ENCODE peak calls at places on chromosome 17, in four cellular contexts. V is HepG2, N is H1, F is GM12878. Y is an unnamed sample.

GRCh38 chr17:32126325-32126724 is 16.0 kb upstream of the RHOT1 start:
- DNase-seq in V (no peak), N (no peak), F (no peak), Y (no peak)

GRCh38 chr17:70295329-70295728 is 126.0 kb downstream of the KCNJ2 start:
- DNase-seq in V (no peak), N (no peak), F (no peak), Y (no peak)

GRCh38 chr17:79850571-79851460 is 11.6 kb upstream of the CBX4 start:
- DNase-seq in V (no peak), N (no peak), F (no peak), Y (no peak)

GRCh38 chr17:6521636-6522035 is 34.7 kb downstream of the PITPNM3 start:
- DNase-seq in V (no peak), N (no peak), F (no peak), Y (no peak)

GRCh38 chr17:50255766-50256480 is 18.3 kb upstream of the TMEM92 start:
- DNase-seq in V (no peak), N (no peak), F (no peak), Y (no peak)

GRCh38 chr17:9224485-9224884 is 203.2 kb downstream of the NTN1 start:
- DNase-seq in V (no peak), N (no peak), F (no peak), Y (no peak)

GRCh38 chr17:21453144-21453982 is 77.2 kb downstream of the KCNJ12 start:
- DNase-seq in V (no peak), N (no peak), F (no peak), Y (no peak)

GRCh38 chr17:82230627-82231311 is 1.9 kb downstream of the SLC16A3 start:
- DNase-seq in V (peak; percentile 87), N (no peak), F (no peak), Y (no peak)

GRCh38 chr17:67365762-67366192 is 600 bp downstream of the PSMD12 start:
- DNase-seq in V (peak; percentile 61), N (no peak), F (no peak), Y (no peak)

GRCh38 chr17:44379887-44380286 is 9.6 kb downstream of the ITGA2B start:
- DNase-seq in V (no peak), N (no peak), F (no peak), Y (no peak)

GRCh38 chr17:39740357-39741111 is 2.8 kb downstream of the GRB7 start:
- DNase-seq in V (peak; percentile 90), N (peak; percentile 92), F (no peak), Y (peak; percentile 84)

GRCh38 chr17:77894126-77894956 is 64.2 kb upstream of the TNRC6C start:
- DNase-seq in V (no peak), N (no peak), F (no peak), Y (no peak)

GRCh38 chr17:6555331-6556120 is 829 bp downstream of the PITPNM3 start:
- DNase-seq in V (no peak), N (no peak), F (no peak), Y (no peak)

GRCh38 chr17:77233635-77234334 is 93.0 kb downstream of the SEC14L1 start:
- DNase-seq in V (peak; percentile 59), N (no peak), F (peak; percentile 57), Y (no peak)

DNA sequence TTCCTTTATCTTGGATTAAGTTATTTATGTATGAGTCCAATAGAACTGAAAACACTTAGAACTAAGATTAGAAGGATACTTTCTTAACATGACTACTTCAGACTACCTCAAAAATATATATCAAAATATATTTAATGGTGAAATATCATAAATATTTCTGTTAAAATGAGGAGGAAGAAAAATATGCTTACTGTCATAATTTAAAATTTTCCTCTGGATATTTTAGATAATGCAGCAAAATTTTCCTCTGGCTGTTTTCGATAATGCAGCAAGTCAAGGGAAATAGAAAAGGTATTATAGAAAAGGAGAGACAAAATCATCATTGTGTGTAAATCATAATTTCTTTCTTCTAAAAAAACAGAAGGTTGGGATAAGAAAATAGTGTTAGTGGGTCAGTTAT is 263.3 kb downstream of the HS3ST3A1 start:
- DNase-seq in V (no peak), N (no peak), F (no peak), Y (no peak)
- H3K4me3 ChIP-seq in V (no peak overlapping the region), N (no peak overlapping the region), F (no peak overlapping the region), Y (no peak overlapping the region)

DNA sequence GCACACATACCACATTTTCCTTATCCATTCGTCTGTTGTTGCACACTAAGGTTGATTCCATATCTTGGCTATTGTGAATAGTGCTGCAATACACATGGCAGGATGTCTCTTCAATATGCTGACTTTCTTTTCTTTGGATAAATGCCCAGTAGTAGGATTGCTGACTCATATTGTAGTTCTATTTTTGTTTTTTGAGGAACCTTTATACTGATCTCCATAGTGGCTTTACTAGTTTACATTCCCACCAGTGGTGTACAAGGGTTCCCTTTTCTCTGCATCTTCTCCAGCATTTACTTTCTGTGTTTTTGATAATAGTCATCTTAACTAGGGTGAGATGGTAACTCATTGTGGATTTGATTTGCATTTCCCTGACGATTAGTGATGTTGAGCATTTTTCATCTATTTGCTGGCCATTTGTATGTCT is 118.1 kb downstream of the STXBP4 start:
- DNase-seq in V (no peak), N (no peak), F (no peak), Y (no peak)
- TF ChIP-seq SUZ12 in V (no peak), N (no peak), F (no peak), Y (no peak)

DNA sequence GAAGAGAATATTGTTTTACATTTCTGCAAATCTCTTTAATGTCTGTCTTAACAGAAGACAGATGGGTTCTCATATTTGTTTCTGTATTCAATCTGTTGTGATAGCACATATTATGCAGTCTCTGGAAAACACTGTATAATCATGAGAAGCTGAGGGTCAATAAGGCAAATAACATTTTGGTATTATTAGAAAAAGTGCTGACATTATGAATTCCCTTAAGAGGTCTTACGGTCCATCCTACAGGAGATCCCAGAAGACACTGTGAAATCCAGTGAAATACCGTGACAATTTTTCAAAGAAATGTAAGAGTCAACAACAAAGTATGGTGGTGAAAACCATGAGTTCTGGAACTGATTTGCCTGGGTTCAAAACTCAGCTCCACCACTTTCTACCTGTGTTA is 42.3 kb downstream of the ABCA5 start:
- DNase-seq in V (no peak), N (no peak), F (no peak), Y (no peak)
- H3K4me3 ChIP-seq in V (no peak overlapping the region), N (no peak overlapping the region), F (no peak overlapping the region), Y (no peak overlapping the region)

GRCh38 chr17:74840989-74841666 is 18.6 kb downstream of the GRIN2C start:
- DNase-seq in V (peak; percentile 28), N (no peak), F (no peak), Y (no peak)
- TF ChIP-seq SUZ12 in V (no peak), N (no peak), F (no peak), Y (no peak)

GRCh38 chr17:48552453-48553189 is 7.7 kb upstream of the HOXB2 start:
- DNase-seq in V (no peak), N (no peak), F (no peak), Y (no peak)
- H3K4me3 ChIP-seq in V (no peak overlapping the region), N (no peak overlapping the region), F (no peak overlapping the region), Y (peak overlapping the region; percentile 9)

GRCh38 chr17:51397361-51398127 is 137.2 kb downstream of the UTP18 start:
- DNase-seq in V (no peak), N (no peak), F (no peak), Y (no peak)
- TF ChIP-seq SUZ12 in V (no peak), N (no peak), F (no peak), Y (no peak)

DNA sequence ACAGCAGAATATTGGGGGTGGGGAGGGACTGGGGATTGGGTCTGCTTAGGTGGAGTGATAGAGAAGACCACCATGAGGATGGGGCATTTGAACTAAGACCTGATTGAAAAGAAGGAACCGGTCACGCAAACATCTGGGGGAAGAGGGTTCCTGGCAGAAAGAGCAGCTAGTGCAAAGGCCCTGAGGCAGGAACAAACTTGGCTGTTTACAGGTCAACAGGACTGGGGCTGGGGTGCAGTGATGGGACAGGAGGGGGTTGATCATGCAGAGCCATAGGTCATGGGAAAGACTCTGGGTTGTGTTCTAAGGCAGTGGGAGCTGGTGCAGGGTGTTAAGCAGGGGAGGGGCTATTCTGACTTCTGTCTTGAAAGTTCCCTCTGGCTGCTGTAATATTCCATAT is 1.9 kb downstream of the DRG2 start:
- DNase-seq in V (no peak), N (no peak), F (no peak), Y (no peak)
- H3K4me3 ChIP-seq in V (no peak overlapping the region), N (no peak overlapping the region), F (peak overlapping the region; percentile 25), Y (no peak overlapping the region)